ENCODE peak calls at places on chromosomes 2 and 18, in four cellular contexts. One of them, this sample, is unnamed.

GRCh38 chr2:119234021-119235019 is 10.7 kb downstream of the STEAP3 start:
- DNase-seq in Caki2: peak; percentile 22
- DNase-seq in T-helper 1 cell: no peak
- DNase-seq in iPS DF 6.9: no peak
- DNase-seq in this sample: no peak

GRCh38 chr18:42401131-42401673 is 446.2 kb downstream of the PIK3C3 start:
- DNase-seq in Caki2: no peak
- DNase-seq in T-helper 1 cell: no peak
- DNase-seq in iPS DF 6.9: no peak
- DNase-seq in this sample: no peak

GRCh38 chr2:120231974-120232635 is 8.9 kb upstream of the TMEM185B start:
- DNase-seq in Caki2: no peak
- DNase-seq in T-helper 1 cell: peak; percentile 46
- DNase-seq in iPS DF 6.9: no peak
- DNase-seq in this sample: peak; percentile 20

GRCh38 chr2:215436705-215437570 is 1.1 kb upstream of the FN1 start:
- DNase-seq in Caki2: peak; percentile 57
- DNase-seq in T-helper 1 cell: no peak
- DNase-seq in iPS DF 6.9: no peak
- DNase-seq in this sample: no peak

GRCh38 chr2:208945719-208946280 is 478.0 kb upstream of the MAP2 start:
- DNase-seq in Caki2: no peak
- DNase-seq in T-helper 1 cell: no peak
- DNase-seq in iPS DF 6.9: no peak
- DNase-seq in this sample: no peak

GRCh38 chr2:30662268-30663131 is 144.7 kb downstream of the CAPN13 start:
- DNase-seq in Caki2: no peak
- DNase-seq in T-helper 1 cell: no peak
- DNase-seq in iPS DF 6.9: no peak
- DNase-seq in this sample: no peak

GRCh38 chr2:73284296-73285161 is at the start of gene FBXO41:
- DNase-seq in Caki2: no peak
- DNase-seq in T-helper 1 cell: peak; percentile 54
- DNase-seq in iPS DF 6.9: no peak
- DNase-seq in this sample: peak; percentile 46

GRCh38 chr2:223837290-223838061 is at the start of gene AP1S3:
- DNase-seq in Caki2: peak; percentile 62
- DNase-seq in T-helper 1 cell: peak; percentile 71
- DNase-seq in iPS DF 6.9: peak; percentile 57
- DNase-seq in this sample: peak; percentile 69

GRCh38 chr2:70190086-70190412 is 770 bp downstream of the C2orf42 start:
- DNase-seq in Caki2: no peak
- DNase-seq in T-helper 1 cell: no peak
- DNase-seq in iPS DF 6.9: no peak
- DNase-seq in this sample: no peak

GRCh38 chr18:7165846-7166393 is 48.3 kb upstream of the LAMA1 start:
- DNase-seq in Caki2: no peak
- DNase-seq in T-helper 1 cell: no peak
- DNase-seq in iPS DF 6.9: no peak
- DNase-seq in this sample: no peak

GRCh38 chr2:72993147-72993546 is 75.8 kb downstream of the EMX1 start:
- DNase-seq in Caki2: peak; percentile 31
- DNase-seq in T-helper 1 cell: no peak
- DNase-seq in iPS DF 6.9: peak; percentile 64
- DNase-seq in this sample: no peak

GRCh38 chr2:190571666-190572065 is 37.1 kb upstream of the NEMP2 start:
- DNase-seq in Caki2: no peak
- DNase-seq in T-helper 1 cell: no peak
- DNase-seq in iPS DF 6.9: no peak
- DNase-seq in this sample: no peak

GRCh38 chr2:164928101-164928673 is 27.1 kb downstream of the SLC38A11 start:
- DNase-seq in Caki2: no peak
- DNase-seq in T-helper 1 cell: no peak
- DNase-seq in iPS DF 6.9: no peak
- DNase-seq in this sample: no peak

GRCh38 chr2:59174536-59175243 is 933.6 kb upstream of the FANCL start:
- DNase-seq in Caki2: no peak
- DNase-seq in T-helper 1 cell: no peak
- DNase-seq in iPS DF 6.9: no peak
- DNase-seq in this sample: no peak

GRCh38 chr2:182980115-182980514 is 58.1 kb downstream of the NCKAP1 start:
- DNase-seq in Caki2: peak; percentile 37
- DNase-seq in T-helper 1 cell: no peak
- DNase-seq in iPS DF 6.9: no peak
- DNase-seq in this sample: no peak

GRCh38 chr2:37414470-37414949 is 70.1 kb downstream of the QPCT start:
- DNase-seq in Caki2: peak; percentile 62
- DNase-seq in T-helper 1 cell: no peak
- DNase-seq in iPS DF 6.9: peak; percentile 31
- DNase-seq in this sample: no peak

GRCh38 chr2:72932045-72932444 is 14.7 kb downstream of the EMX1 start:
- DNase-seq in Caki2: no peak
- DNase-seq in T-helper 1 cell: no peak
- DNase-seq in iPS DF 6.9: no peak
- DNase-seq in this sample: no peak

GRCh38 chr2:240952496-240953246 is 45.7 kb upstream of the SNED1 start:
- DNase-seq in Caki2: no peak
- DNase-seq in T-helper 1 cell: no peak
- DNase-seq in iPS DF 6.9: no peak
- DNase-seq in this sample: no peak

GRCh38 chr18:75218524-75218923 is 7.9 kb downstream of the TSHZ1 start:
- DNase-seq in Caki2: no peak
- DNase-seq in T-helper 1 cell: no peak
- DNase-seq in iPS DF 6.9: no peak
- DNase-seq in this sample: no peak

GRCh38 chr2:127565261-127566138 is 30.0 kb downstream of the MYO7B start:
- DNase-seq in Caki2: no peak
- DNase-seq in T-helper 1 cell: no peak
- DNase-seq in iPS DF 6.9: no peak
- DNase-seq in this sample: no peak

GRCh38 chr2:9782197-9782719 is 61.0 kb upstream of the TAF1B start:
- DNase-seq in Caki2: peak; percentile 52
- DNase-seq in T-helper 1 cell: peak; percentile 69
- DNase-seq in iPS DF 6.9: no peak
- DNase-seq in this sample: peak; percentile 51

GRCh38 chr2:49261021-49261538 is 106.8 kb upstream of the FSHR start:
- DNase-seq in Caki2: no peak
- DNase-seq in T-helper 1 cell: no peak
- DNase-seq in iPS DF 6.9: no peak
- DNase-seq in this sample: no peak

GRCh38 chr2:81835318-81836000 is 1530.9 kb upstream of the LRRTM1 start:
- DNase-seq in Caki2: no peak
- DNase-seq in T-helper 1 cell: no peak
- DNase-seq in iPS DF 6.9: no peak
- DNase-seq in this sample: no peak

GRCh38 chr2:173750332-173750731 is 214.8 kb downstream of the SP3 start:
- DNase-seq in Caki2: no peak
- DNase-seq in T-helper 1 cell: no peak
- DNase-seq in iPS DF 6.9: no peak
- DNase-seq in this sample: no peak

GRCh38 chr18:48492880-48493279 is 46.0 kb upstream of the CTIF start:
- DNase-seq in Caki2: no peak
- DNase-seq in T-helper 1 cell: no peak
- DNase-seq in iPS DF 6.9: no peak
- DNase-seq in this sample: no peak

GRCh38 chr2:59196511-59196910 is 955.4 kb upstream of the FANCL start:
- DNase-seq in Caki2: peak; percentile 24
- DNase-seq in T-helper 1 cell: no peak
- DNase-seq in iPS DF 6.9: no peak
- DNase-seq in this sample: no peak

This sample was measured in T-helper 17 cell.